ENCODE peak calls at places on chromosomes 16 and 17, in five cellular contexts. F is HCT116, K is Panc1, W is GM23338, H is HepG2. N is an unnamed sample.

GRCh38 chr16:56368545-56368944 is 56.8 kb downstream of the AMFR start:
- ATAC-seq in H (no peak), K (no peak), W (no peak), F (no peak), N (no peak)

GRCh38 chr17:76789235-76789788 is 51.4 kb downstream of the MFSD11 start:
- ATAC-seq in H (no peak), W (no peak), F (no peak), K (no peak), N (no peak)

GRCh38 chr17:40070895-40071719 is 8.3 kb downstream of the THRA start:
- ATAC-seq in F (peak), K (peak), W (no peak), H (peak), N (no peak)

GRCh38 chr16:89209522-89210044 is 7.9 kb upstream of the ZNF778 start:
- ATAC-seq in K (no peak), W (no peak), F (no peak), H (peak), N (no peak)

GRCh38 chr16:81582655-81583441 is 138.2 kb downstream of the CMIP start:
- ATAC-seq in W (peak), H (peak), F (no peak), K (no peak), N (peak)

GRCh38 chr17:50347087-50347893 is 1.4 kb downstream of the XYLT2 start:
- ATAC-seq in W (peak), K (no peak), F (no peak), H (peak), N (no peak)

GRCh38 chr17:76772842-76773521 is 35.1 kb downstream of the MFSD11 start:
- ATAC-seq in K (peak), H (no peak), F (peak), W (no peak), N (peak)

GRCh38 chr16:14475370-14476139 is 154.5 kb downstream of the PARN start:
- ATAC-seq in F (no peak), W (peak), H (peak), K (peak), N (no peak)

GRCh38 chr16:89319883-89320716 is 102.6 kb downstream of the ZNF778 start:
- ATAC-seq in W (peak), F (peak), K (peak), H (peak), N (peak)

GRCh38 chr17:72974605-72975232 is 117.8 kb downstream of the SLC39A11 start:
- ATAC-seq in F (no peak), K (peak), H (no peak), W (no peak), N (no peak)

GRCh38 chr16:11319529-11320146 is 25.6 kb upstream of the RMI2 start:
- ATAC-seq in F (peak), W (no peak), H (peak), K (no peak), N (no peak)

GRCh38 chr17:32854834-32855389 is 22.0 kb downstream of the MYO1D start:
- ATAC-seq in W (no peak), F (no peak), H (no peak), K (no peak), N (no peak)

GRCh38 chr16:15490123-15490711 is 55.8 kb downstream of the BMERB1 start:
- ATAC-seq in W (no peak), K (no peak), H (no peak), F (no peak), N (no peak)

GRCh38 chr17:33316733-33317132 is 23.6 kb upstream of the ASIC2 start:
- ATAC-seq in H (no peak), W (no peak), F (no peak), K (no peak), N (no peak)

GRCh38 chr17:51682115-51682514 is 421.8 kb downstream of the UTP18 start:
- ATAC-seq in F (no peak), W (no peak), H (no peak), K (no peak), N (no peak)

GRCh38 chr16:64011650-64012049 is 1110.2 kb downstream of the CDH11 start:
- ATAC-seq in F (no peak), W (no peak), K (no peak), H (no peak), N (no peak)

GRCh38 chr17:64332502-64332901 is 58.2 kb downstream of the PECAM1 start:
- ATAC-seq in H (no peak), F (no peak), W (no peak), K (no peak), N (no peak)
- TF ChIP-seq POLR2AphosphoS5 in H (no peak), F (no peak), W (no peak), K (no peak), N (no peak)

DNA sequence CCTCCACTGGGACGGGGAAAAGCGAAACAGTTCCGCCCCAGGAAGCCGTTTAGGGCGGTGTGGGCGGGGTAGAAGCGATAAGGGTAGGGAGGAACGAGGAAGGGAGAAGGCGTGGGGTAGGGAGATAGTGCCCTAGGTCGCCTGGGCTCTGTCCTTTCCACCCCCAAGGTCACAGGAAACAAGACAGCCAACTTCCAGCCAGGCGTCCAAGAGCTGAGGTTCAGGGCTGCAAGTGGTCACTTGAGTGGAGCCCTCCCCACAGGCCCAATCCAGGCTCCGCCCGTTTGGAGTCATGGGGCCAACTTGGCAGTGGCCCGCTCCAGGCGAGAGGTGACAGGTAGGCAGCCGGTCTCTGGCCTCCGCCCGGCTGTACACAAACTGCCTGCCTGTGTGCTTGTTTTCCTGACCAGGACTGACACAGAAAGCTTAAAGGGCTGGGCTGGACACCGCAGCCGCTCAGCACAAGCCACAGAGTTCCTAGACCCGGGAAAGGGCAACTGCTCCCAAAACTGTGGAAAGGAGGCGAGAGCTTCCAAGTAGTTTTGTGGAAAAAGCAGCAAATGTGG is at the start of gene RILP:
- ATAC-seq in H (peak), F (peak), W (peak), K (peak), N (peak)
- TF ChIP-seq POLR2AphosphoS5 in H (peak), F (peak), W (peak), K (peak), N (peak)

DNA sequence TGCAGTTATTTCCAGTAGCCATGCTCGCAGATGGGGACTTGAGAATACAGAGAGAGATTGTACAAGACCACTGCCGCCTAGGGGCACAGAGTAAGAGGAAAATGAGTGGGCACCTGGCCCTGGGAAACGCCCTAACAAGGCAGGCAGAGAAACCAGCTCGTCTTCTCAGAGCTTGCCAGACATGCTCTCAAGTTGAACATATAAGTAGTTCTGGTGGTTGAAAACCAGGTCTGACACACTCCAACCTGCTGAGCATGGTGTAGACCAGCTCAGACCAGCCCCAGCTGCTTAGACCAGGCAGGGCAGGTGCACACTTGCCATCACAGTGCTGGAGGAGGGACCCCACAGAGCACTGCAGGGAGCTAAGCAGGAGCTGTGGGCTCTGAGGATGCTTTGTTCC is 250.5 kb downstream of the CPPED1 start:
- ATAC-seq in F (no peak), K (no peak), H (no peak), W (peak), N (no peak)
- TF ChIP-seq POLR2AphosphoS5 in F (no peak), K (no peak), H (no peak), W (no peak), N (no peak)

GRCh38 chr17:4950075-4950756 is 703 bp upstream of the ENO3 start:
- ATAC-seq in H (peak), W (peak), K (no peak), F (peak), N (peak)
- TF ChIP-seq POLR2AphosphoS5 in H (peak), W (peak), K (peak), F (peak), N (no peak)

GRCh38 chr16:74740795-74741304 is 33.8 kb downstream of the FA2H start:
- ATAC-seq in H (no peak), F (peak), K (no peak), W (no peak), N (no peak)
- TF ChIP-seq POLR2AphosphoS5 in H (no peak), F (peak), K (no peak), W (no peak), N (no peak)

DNA sequence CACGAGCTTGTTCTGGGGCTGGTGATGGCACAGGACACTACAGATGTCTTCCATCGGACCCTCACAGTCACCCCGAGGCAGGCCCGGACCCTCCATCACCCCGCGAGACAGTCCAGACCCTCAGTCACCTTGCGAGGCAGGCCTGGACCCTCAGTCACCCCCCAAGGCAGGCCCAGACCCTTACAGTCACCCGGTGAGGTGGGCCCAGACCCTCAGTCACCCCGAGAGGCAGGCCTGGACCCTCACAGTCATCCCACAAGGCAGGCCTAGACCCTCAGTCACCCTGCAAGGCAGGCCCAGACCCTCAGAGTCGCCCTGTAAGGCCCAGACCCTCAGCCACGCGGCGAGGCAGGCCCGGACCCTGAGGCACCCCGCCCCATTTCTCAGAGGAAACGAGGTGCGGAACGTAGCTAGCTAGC is 28.9 kb downstream of the RPH3AL start:
- ATAC-seq in F (no peak), H (no peak), K (no peak), W (no peak), N (no peak)
- TF ChIP-seq POLR2AphosphoS5 in F (no peak), H (no peak), K (no peak), W (no peak), N (no peak)

GRCh38 chr17:28727727-28728363 is 743 bp upstream of the NEK8 start:
- ATAC-seq in H (peak), W (peak), F (peak), K (peak), N (no peak)
- TF ChIP-seq POLR2AphosphoS5 in H (no peak), W (peak), F (no peak), K (no peak), N (no peak)

GRCh38 chr17:67421869-67422273 is 44.8 kb downstream of the PITPNC1 start:
- ATAC-seq in H (no peak), F (peak), K (peak), W (no peak), N (peak)
- TF ChIP-seq POLR2AphosphoS5 in H (no peak), F (peak), K (no peak), W (no peak), N (peak)